ENCODE peak calls at places on chromosomes 12 and 14, in six cellular contexts. Q is mesendoderm, X is left cardiac atrium, D is heart right ventricle, V is iPS-NIHi11, B is endothelial cell of umbilical vein. O is an unnamed sample.

GRCh38 chr14:66070542-66071319 is 415.4 kb upstream of the CCDC196 start:
- DNase-seq in Q (peak; percentile 82), X (peak; percentile 46), D (peak; percentile 30), V (peak; percentile 90), B (peak; percentile 39), O (peak; percentile 38)

GRCh38 chr12:42141981-42142606 is 2.6 kb downstream of the GXYLT1 start:
- DNase-seq in Q (no peak), X (no peak), D (no peak), V (no peak), B (no peak), O (no peak)

GRCh38 chr14:37988472-37988871 is 219.2 kb upstream of the SSTR1 start:
- DNase-seq in Q (no peak), X (no peak), D (no peak), V (no peak), B (no peak), O (no peak)

GRCh38 chr14:101367421-101368261 is 193.7 kb upstream of the DIO3 start:
- DNase-seq in Q (no peak), X (no peak), D (no peak), V (no peak), B (no peak), O (no peak)

GRCh38 chr14:61381589-61381988 is 60.2 kb downstream of the PRKCH start:
- DNase-seq in Q (no peak), X (no peak), D (no peak), V (no peak), B (no peak), O (no peak)

GRCh38 chr14:104431351-104431928 is 148.1 kb upstream of the C14orf180 start:
- DNase-seq in Q (no peak), X (no peak), D (no peak), V (no peak), B (no peak), O (no peak)

GRCh38 chr12:72093424-72093823 is 154.8 kb downstream of the TPH2 start:
- DNase-seq in Q (no peak), X (no peak), D (no peak), V (no peak), B (no peak), O (no peak)

GRCh38 chr12:96472384-96472783 is 17.0 kb upstream of the CFAP54 start:
- DNase-seq in Q (no peak), X (no peak), D (no peak), V (no peak), B (no peak), O (no peak)

GRCh38 chr12:13472690-13473089 is 276.2 kb downstream of the EMP1 start:
- DNase-seq in Q (no peak), X (no peak), D (no peak), V (no peak), B (no peak), O (no peak)

GRCh38 chr14:81206115-81206514 is 14.6 kb downstream of the GTF2A1 start:
- DNase-seq in Q (no peak), X (no peak), D (no peak), V (no peak), B (no peak), O (peak; percentile 23)

GRCh38 chr12:124750787-124751471 is 112.7 kb downstream of the SCARB1 start:
- DNase-seq in Q (peak; percentile 74), X (no peak), D (no peak), V (peak; percentile 71), B (no peak), O (peak; percentile 54)

GRCh38 chr14:73887704-73888459 is 1.2 kb downstream of the ZNF410 start:
- DNase-seq in Q (no peak), X (no peak), D (no peak), V (no peak), B (peak; percentile 12), O (peak; percentile 14)

GRCh38 chr12:98788396-98788795 is 143.3 kb downstream of the APAF1 start:
- DNase-seq in Q (no peak), X (no peak), D (no peak), V (no peak), B (no peak), O (no peak)

GRCh38 chr12:53047221-53048032 is 2.4 kb upstream of the TNS2 start:
- DNase-seq in Q (peak; percentile 78), X (peak; percentile 86), D (peak; percentile 85), V (peak; percentile 90), B (peak; percentile 32), O (no peak)

GRCh38 chr12:26514364-26514763 is 318.6 kb downstream of the ITPR2 start:
- DNase-seq in Q (no peak), X (no peak), D (no peak), V (no peak), B (no peak), O (no peak)

GRCh38 chr12:119072463-119072862 is 91.1 kb downstream of the SRRM4 start:
- DNase-seq in Q (no peak), X (no peak), D (no peak), V (no peak), B (no peak), O (no peak)

GRCh38 chr12:122533841-122534240 is 6.8 kb downstream of the KNTC1 start:
- DNase-seq in Q (no peak), X (no peak), D (no peak), V (no peak), B (no peak), O (no peak)

GRCh38 chr12:32444895-32445294 is 45.5 kb downstream of the FGD4 start:
- DNase-seq in Q (peak; percentile 92), X (no peak), D (no peak), V (peak; percentile 27), B (peak; percentile 93), O (peak; percentile 96)

GRCh38 chr12:117967512-117967911 is 1.3 kb downstream of the KSR2 start:
- DNase-seq in Q (no peak), X (no peak), D (no peak), V (no peak), B (no peak), O (no peak)

GRCh38 chr14:81127785-81128184 is 93.0 kb downstream of the GTF2A1 start:
- DNase-seq in Q (no peak), X (no peak), D (no peak), V (no peak), B (no peak), O (no peak)

GRCh38 chr12:79689477-79690155 is 1.1 kb downstream of the PAWR start:
- DNase-seq in Q (peak; percentile 83), X (peak; percentile 36), D (peak; percentile 37), V (peak; percentile 37), B (peak; percentile 70), O (peak; percentile 71)

GRCh38 chr12:40224439-40225291 is at the start of gene LRRK2:
- DNase-seq in Q (peak; percentile 44), X (peak; percentile 89), D (peak; percentile 86), V (peak; percentile 63), B (peak; percentile 55), O (peak; percentile 2)

GRCh38 chr14:67270354-67270753 is 29.1 kb downstream of the PALS1 start:
- DNase-seq in Q (peak; percentile 35), X (no peak), D (no peak), V (no peak), B (no peak), O (no peak)

GRCh38 chr12:124512667-124513296 is 54.6 kb downstream of the NCOR2 start:
- DNase-seq in Q (peak; percentile 98), X (peak; percentile 96), D (peak; percentile 88), V (peak; percentile 82), B (peak; percentile 96), O (peak; percentile 98)

GRCh38 chr14:85534914-85535313 is 5.0 kb downstream of the FLRT2 start:
- DNase-seq in Q (no peak), X (no peak), D (no peak), V (no peak), B (peak; percentile 47), O (peak; percentile 40)

GRCh38 chr14:104681689-104682074 is 7.7 kb upstream of the INF2 start:
- DNase-seq in Q (peak; percentile 98), X (peak; percentile 95), D (peak; percentile 92), V (peak; percentile 76), B (peak; percentile 91), O (peak; percentile 91)

GRCh38 chr12:62603061-62603810 is 136.6 kb downstream of the MON2 start:
- DNase-seq in Q (peak; percentile 94), X (peak; percentile 90), D (peak; percentile 87), V (peak; percentile 84), B (peak; percentile 90), O (peak; percentile 94)

GRCh38 chr12:118922405-118922804 is 58.9 kb upstream of the SRRM4 start:
- DNase-seq in Q (peak; percentile 57), X (no peak), D (no peak), V (peak; percentile 59), B (no peak), O (no peak)

GRCh38 chr12:82182601-82183000 is 175.6 kb downstream of the CCDC59 start:
- DNase-seq in Q (peak; percentile 8), X (no peak), D (no peak), V (no peak), B (no peak), O (no peak)

GRCh38 chr14:73253323-73253610 is 16.0 kb downstream of the PAPLN start:
- DNase-seq in Q (no peak), X (no peak), D (no peak), V (no peak), B (no peak), O (no peak)

GRCh38 chr12:116370886-116371580 is 93.5 kb upstream of the MED13L start:
- DNase-seq in Q (no peak), X (no peak), D (no peak), V (no peak), B (no peak), O (no peak)

GRCh38 chr12:90260136-90260535 is 551.5 kb upstream of the ATP2B1 start:
- DNase-seq in Q (no peak), X (no peak), D (no peak), V (no peak), B (no peak), O (no peak)

GRCh38 chr12:57549909-57550627 is at the start of gene KIF5A:
- DNase-seq in Q (peak; percentile 48), X (no peak), D (no peak), V (peak; percentile 90), B (no peak), O (no peak)

GRCh38 chr14:104688755-104689619 is at the start of gene INF2:
- DNase-seq in Q (peak; percentile 65), X (peak; percentile 73), D (peak; percentile 75), V (peak; percentile 90), B (peak; percentile 35), O (peak; percentile 67)

GRCh38 chr12:112473056-112473455 is 54.3 kb downstream of the PTPN11 start:
- DNase-seq in Q (peak; percentile 47), X (no peak), D (no peak), V (peak; percentile 47), B (no peak), O (peak; percentile 28)

O was measured in dermis blood vessel endothelial cell.